ENCODE peak calls at places on chromosomes 5 and 9, in four cellular contexts. One of them, this sample, is unnamed.
A peak's percentile ranks its signal among the peaks of the same experiment; 100 is the strongest.

GRCh38 chr5:146042628-146043279 is 62.6 kb downstream of the PLAC8L1 start:
- DNase-seq in transverse colon: peak; percentile 37
- DNase-seq in neural progenitor cell: no peak
- DNase-seq in testis: no peak
- DNase-seq in this sample: no peak

GRCh38 chr5:67672633-67673032 is 476.0 kb upstream of the CD180 start:
- DNase-seq in transverse colon: no peak
- DNase-seq in neural progenitor cell: no peak
- DNase-seq in testis: no peak
- DNase-seq in this sample: no peak

GRCh38 chr9:98415782-98416181 is 160.3 kb upstream of the TBC1D2 start:
- DNase-seq in transverse colon: no peak
- DNase-seq in neural progenitor cell: no peak
- DNase-seq in testis: no peak
- DNase-seq in this sample: peak; percentile 61

GRCh38 chr9:132235894-132236661 is 74.2 kb downstream of the NTNG2 start:
- DNase-seq in transverse colon: peak; percentile 74
- DNase-seq in neural progenitor cell: peak; percentile 90
- DNase-seq in testis: peak; percentile 89
- DNase-seq in this sample: peak; percentile 97

GRCh38 chr5:173515526-173515925 is 100.9 kb downstream of the BOD1 start:
- DNase-seq in transverse colon: no peak
- DNase-seq in neural progenitor cell: no peak
- DNase-seq in testis: no peak
- DNase-seq in this sample: no peak

GRCh38 chr5:169037478-169037877 is 263.5 kb downstream of the SLIT3 start:
- DNase-seq in transverse colon: no peak
- DNase-seq in neural progenitor cell: peak; percentile 45
- DNase-seq in testis: no peak
- DNase-seq in this sample: no peak

GRCh38 chr5:163580516-163580915 is 75.1 kb downstream of the MAT2B start:
- DNase-seq in transverse colon: peak; percentile 21
- DNase-seq in neural progenitor cell: no peak
- DNase-seq in testis: no peak
- DNase-seq in this sample: no peak

GRCh38 chr9:72102520-72102919 is 42.1 kb upstream of the C9orf57 start:
- DNase-seq in transverse colon: no peak
- DNase-seq in neural progenitor cell: no peak
- DNase-seq in testis: no peak
- DNase-seq in this sample: no peak

GRCh38 chr5:61306531-61307195 is 25.4 kb upstream of the ZSWIM6 start:
- DNase-seq in transverse colon: no peak
- DNase-seq in neural progenitor cell: no peak
- DNase-seq in testis: no peak
- DNase-seq in this sample: peak; percentile 52

GRCh38 chr5:33968133-33969005 is 16.1 kb downstream of the SLC45A2 start:
- DNase-seq in transverse colon: no peak
- DNase-seq in neural progenitor cell: no peak
- DNase-seq in testis: no peak
- DNase-seq in this sample: no peak

GRCh38 chr9:120913673-120914266 is 12.8 kb downstream of the TRAF1 start:
- DNase-seq in transverse colon: no peak
- DNase-seq in neural progenitor cell: peak; percentile 46
- DNase-seq in testis: no peak
- DNase-seq in this sample: peak; percentile 87

GRCh38 chr9:133008406-133008805 is 22.4 kb upstream of the GTF3C5 start:
- DNase-seq in transverse colon: no peak
- DNase-seq in neural progenitor cell: no peak
- DNase-seq in testis: no peak
- DNase-seq in this sample: peak; percentile 30

GRCh38 chr9:130662927-130663257 is 1.5 kb upstream of the PRDM12 start:
- DNase-seq in transverse colon: no peak
- DNase-seq in neural progenitor cell: peak; percentile 42
- DNase-seq in testis: no peak
- DNase-seq in this sample: peak; percentile 75

GRCh38 chr9:112044183-112044582 is 130.9 kb downstream of the SUSD1 start:
- DNase-seq in transverse colon: no peak
- DNase-seq in neural progenitor cell: no peak
- DNase-seq in testis: no peak
- DNase-seq in this sample: no peak

GRCh38 chr9:131739192-131739961 is 499 bp downstream of the RAPGEF1 start:
- DNase-seq in transverse colon: peak; percentile 51
- DNase-seq in neural progenitor cell: peak; percentile 68
- DNase-seq in testis: peak; percentile 35
- DNase-seq in this sample: peak; percentile 84

GRCh38 chr5:33766023-33766422 is 125.8 kb downstream of the ADAMTS12 start:
- DNase-seq in transverse colon: no peak
- DNase-seq in neural progenitor cell: no peak
- DNase-seq in testis: no peak
- DNase-seq in this sample: no peak

GRCh38 chr5:128038641-128039040 is 44.9 kb upstream of the SLC12A2 start:
- DNase-seq in transverse colon: no peak
- DNase-seq in neural progenitor cell: no peak
- DNase-seq in testis: no peak
- DNase-seq in this sample: no peak

GRCh38 chr9:134591082-134591571 is 50.5 kb upstream of the COL5A1 start:
- DNase-seq in transverse colon: no peak
- DNase-seq in neural progenitor cell: peak; percentile 26
- DNase-seq in testis: no peak
- DNase-seq in this sample: no peak

GRCh38 chr5:73615085-73615484 is 10.9 kb upstream of the ARHGEF28 start:
- DNase-seq in transverse colon: peak; percentile 20
- DNase-seq in neural progenitor cell: no peak
- DNase-seq in testis: no peak
- DNase-seq in this sample: no peak

GRCh38 chr5:61768692-61769281 is 436.7 kb downstream of the ZSWIM6 start:
- DNase-seq in transverse colon: peak; percentile 9
- DNase-seq in neural progenitor cell: peak; percentile 69
- DNase-seq in testis: peak; percentile 16
- DNase-seq in this sample: peak; percentile 90

GRCh38 chr5:139460457-139460856 is 2.1 kb downstream of the ECSCR start:
- DNase-seq in transverse colon: no peak
- DNase-seq in neural progenitor cell: no peak
- DNase-seq in testis: no peak
- DNase-seq in this sample: no peak

GRCh38 chr5:79802404-79802803 is 112.8 kb downstream of the CMYA5 start:
- DNase-seq in transverse colon: no peak
- DNase-seq in neural progenitor cell: no peak
- DNase-seq in testis: no peak
- DNase-seq in this sample: no peak

GRCh38 chr5:65871182-65871581 is 55.2 kb upstream of the ERBIN start:
- DNase-seq in transverse colon: no peak
- DNase-seq in neural progenitor cell: no peak
- DNase-seq in testis: no peak
- DNase-seq in this sample: no peak

GRCh38 chr5:123181394-123181801 is 92.4 kb downstream of the PRDM6 start:
- DNase-seq in transverse colon: no peak
- DNase-seq in neural progenitor cell: no peak
- DNase-seq in testis: no peak
- DNase-seq in this sample: no peak

GRCh38 chr5:141757402-141757801 is 75.4 kb upstream of the ARAP3 start:
- DNase-seq in transverse colon: peak; percentile 36
- DNase-seq in neural progenitor cell: peak; percentile 64
- DNase-seq in testis: peak; percentile 48
- DNase-seq in this sample: peak; percentile 86

GRCh38 chr5:2929779-2930178 is 178.3 kb upstream of the IRX2 start:
- DNase-seq in transverse colon: no peak
- DNase-seq in neural progenitor cell: no peak
- DNase-seq in testis: no peak
- DNase-seq in this sample: no peak

GRCh38 chr5:75463726-75464125 is 47.7 kb downstream of the CERT1 start:
- DNase-seq in transverse colon: no peak
- DNase-seq in neural progenitor cell: no peak
- DNase-seq in testis: no peak
- DNase-seq in this sample: no peak

GRCh38 chr9:123434619-123435240 is 78.7 kb downstream of the CRB2 start:
- DNase-seq in transverse colon: no peak
- DNase-seq in neural progenitor cell: peak; percentile 56
- DNase-seq in testis: no peak
- DNase-seq in this sample: peak; percentile 88

GRCh38 chr9:4196376-4196775 is 103.5 kb downstream of the GLIS3 start:
- DNase-seq in transverse colon: no peak
- DNase-seq in neural progenitor cell: no peak
- DNase-seq in testis: no peak
- DNase-seq in this sample: no peak
- H3K9me3 ChIP-seq in transverse colon: peaks cover 28% of the 10 kb centered on the region
- H3K9me3 ChIP-seq in neural progenitor cell: peaks cover 39% of the 10 kb centered on the region
- H3K9me3 ChIP-seq in testis: no peaks in the 10 kb centered on the region
- H3K9me3 ChIP-seq in this sample: peaks cover 26% of the 10 kb centered on the region

GRCh38 chr5:149609640-149610297 is 28.5 kb downstream of the ARHGEF37 start:
- DNase-seq in transverse colon: no peak
- DNase-seq in neural progenitor cell: no peak
- DNase-seq in testis: no peak
- DNase-seq in this sample: no peak
- TF ChIP-seq CTCF in transverse colon: no peak
- TF ChIP-seq CTCF in neural progenitor cell: no peak
- TF ChIP-seq CTCF in testis: no peak
- TF ChIP-seq CTCF in this sample: no peak

DNA sequence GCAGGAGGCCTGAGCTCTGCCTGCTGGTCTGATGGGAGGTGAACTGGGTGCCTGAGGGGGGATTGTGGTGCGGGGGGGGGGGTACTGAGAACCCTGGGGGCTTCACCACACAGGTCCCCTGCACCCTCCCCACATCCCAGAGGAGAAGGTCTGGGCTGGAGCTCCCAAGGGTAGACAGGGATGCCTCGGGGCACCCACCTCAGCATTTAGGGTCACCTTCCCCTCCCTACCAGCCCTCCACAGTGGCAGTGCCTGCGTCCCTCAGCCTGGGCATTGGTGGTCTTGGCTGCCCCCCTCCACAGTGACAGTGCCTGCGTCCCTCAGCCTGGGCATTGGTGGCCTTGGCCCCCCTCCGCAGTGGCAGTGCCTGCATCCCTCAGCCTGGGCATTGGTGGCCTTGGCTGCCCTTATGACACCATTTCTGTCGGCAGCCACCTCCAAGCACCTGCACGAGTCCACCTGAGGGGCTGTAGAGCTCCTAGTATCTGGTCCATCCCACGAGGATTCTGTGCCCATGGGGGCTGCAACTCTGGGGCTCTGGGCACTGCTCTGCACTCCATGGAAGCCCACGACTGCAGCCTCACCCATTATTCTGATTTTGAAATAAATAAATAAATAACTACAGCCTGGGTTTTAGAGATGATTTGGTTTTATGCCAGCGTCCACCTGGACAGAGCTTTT is 21.5 kb downstream of the NKD2 start:
- DNase-seq in transverse colon: no peak
- DNase-seq in neural progenitor cell: no peak
- DNase-seq in testis: no peak
- DNase-seq in this sample: no peak
- H3K9me3 ChIP-seq in transverse colon: no peaks in the 10 kb centered on the region
- H3K9me3 ChIP-seq in neural progenitor cell: no peaks in the 10 kb centered on the region
- H3K9me3 ChIP-seq in testis: no peaks in the 10 kb centered on the region
- H3K9me3 ChIP-seq in this sample: no peaks in the 10 kb centered on the region

DNA sequence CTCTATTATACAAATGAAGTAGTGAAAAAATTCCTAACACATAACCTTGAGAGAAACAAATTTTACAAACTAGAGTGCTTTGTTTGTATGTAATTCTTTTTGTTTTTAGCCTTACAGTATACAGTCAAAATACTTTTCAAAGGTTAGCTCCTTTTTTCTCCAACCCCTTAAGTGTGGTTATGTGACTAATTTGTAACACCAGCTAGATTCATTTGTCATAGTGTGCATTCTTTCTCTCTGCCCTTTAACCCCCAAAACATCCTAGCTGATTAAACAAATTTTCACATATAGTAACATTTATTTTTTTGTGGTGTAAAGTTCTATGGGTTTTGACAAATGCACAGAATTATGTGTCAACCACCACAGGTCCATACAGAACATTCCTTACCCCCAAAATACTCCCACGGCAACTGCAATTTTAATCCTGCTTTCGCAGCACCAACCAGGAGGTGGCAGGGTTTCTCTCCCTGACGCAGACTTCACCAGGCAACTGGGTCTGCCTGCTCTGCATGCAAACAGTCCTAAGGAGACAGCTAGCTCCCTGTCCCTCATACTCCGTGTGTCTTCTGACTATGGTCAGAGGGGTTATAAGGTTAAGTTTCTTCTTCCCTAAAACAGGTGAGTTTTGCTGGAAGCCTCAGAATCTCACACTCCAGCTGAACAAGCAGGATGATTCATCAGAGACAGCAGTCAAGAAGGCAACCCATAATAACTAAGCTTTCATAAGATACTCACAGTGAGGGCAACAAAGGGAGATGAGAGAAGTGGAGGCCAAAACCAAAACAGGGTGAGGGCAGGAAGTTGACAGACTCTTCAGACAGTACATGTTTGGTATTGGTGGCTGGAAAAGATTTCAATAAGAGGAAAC is 44.5 kb upstream of the NR5A1 start:
- DNase-seq in transverse colon: peak; percentile 42
- DNase-seq in neural progenitor cell: peak; percentile 79
- DNase-seq in testis: peak; percentile 67
- DNase-seq in this sample: peak; percentile 90
- TF ChIP-seq CTCF in transverse colon: peak; percentile 42
- TF ChIP-seq CTCF in neural progenitor cell: peak; percentile 84
- TF ChIP-seq CTCF in testis: no peak
- TF ChIP-seq CTCF in this sample: peak; percentile 93